ENCODE peak calls at places on chromosome 6, in ten cellular contexts. M is heart right ventricle; L is right cardiac atrium; B is RWPE2; E is ovary; V is left ventricle myocardium inferior; X is SJSA1; C is CD8-positive, alpha-beta T cell; K is psoas muscle; O is lower lobe of right lung. I is an unnamed sample. For H3K4me1 and H3K9me3, the result is how much of the 10 kb centered on the place peaks cover.

GRCh38 chr6:85670573-85670972 is 27.9 kb upstream of the SYNCRIP start:
- DNase-seq in M (no peak), L (no peak), B (no peak), E (no peak), V (no peak), X (no peak), C (no peak), K (no peak), O (no peak), I (peak)

GRCh38 chr6:25279748-25280616 is 808 bp downstream of the CARMIL1 start:
- DNase-seq in M (peak), L (peak), B (peak), E (peak), V (no peak), X (no peak), C (no peak), K (no peak), O (peak), I (peak)

GRCh38 chr6:119052985-119053384 is 25.5 kb downstream of the FAM184A start:
- DNase-seq in M (no peak), L (no peak), B (no peak), E (no peak), V (no peak), X (no peak), C (no peak), K (no peak), O (no peak), I (no peak)

GRCh38 chr6:105036371-105036770 is 79.5 kb downstream of the LIN28B start:
- DNase-seq in M (no peak), L (no peak), B (no peak), E (no peak), V (no peak), X (no peak), C (no peak), K (no peak), O (no peak), I (no peak)

GRCh38 chr6:103327079-103327478 is 1532.6 kb downstream of the HACE1 start:
- DNase-seq in M (no peak), L (peak), B (no peak), E (no peak), V (no peak), X (no peak), C (no peak), K (no peak), O (no peak), I (no peak)

GRCh38 chr6:99348220-99348822 is 1.2 kb downstream of the FAXC start:
- DNase-seq in M (no peak), L (no peak), B (no peak), E (no peak), V (no peak), X (peak), C (no peak), K (no peak), O (no peak), I (no peak)

GRCh38 chr6:27893836-27894807 is 18.1 kb downstream of the OR2B2 start:
- DNase-seq in M (peak), L (peak), B (peak), E (peak), V (peak), X (peak), C (peak), K (peak), O (peak), I (peak)

GRCh38 chr6:168616807-168617756 is 176.1 kb downstream of the SMOC2 start:
- DNase-seq in M (no peak), L (peak), B (no peak), E (peak), V (no peak), X (no peak), C (no peak), K (no peak), O (no peak), I (no peak)

GRCh38 chr6:39910164-39910563 is 24.1 kb downstream of the MOCS1 start:
- DNase-seq in M (no peak), L (no peak), B (no peak), E (no peak), V (no peak), X (no peak), C (no peak), K (no peak), O (no peak), I (no peak)

GRCh38 chr6:36625161-36625919 is 31.2 kb downstream of the SRSF3 start:
- DNase-seq in M (no peak), L (peak), B (no peak), E (peak), V (no peak), X (no peak), C (no peak), K (no peak), O (no peak), I (no peak)

GRCh38 chr6:133644548-133644947 is 244.4 kb upstream of the TCF21 start:
- DNase-seq in M (no peak), L (no peak), B (no peak), E (no peak), V (no peak), X (no peak), C (no peak), K (no peak), O (no peak), I (no peak)

GRCh38 chr6:115932481-115932880 is 128.2 kb downstream of the FRK start:
- DNase-seq in M (no peak), L (no peak), B (no peak), E (no peak), V (no peak), X (no peak), C (no peak), K (no peak), O (no peak), I (no peak)

GRCh38 chr6:68638225-68638900 is 3.3 kb downstream of the ADGRB3 start:
- DNase-seq in M (peak), L (peak), B (no peak), E (no peak), V (peak), X (no peak), C (no peak), K (no peak), O (no peak), I (peak)

GRCh38 chr6:35568967-35569606 is 56.4 kb upstream of the TULP1 start:
- DNase-seq in M (peak), L (peak), B (peak), E (no peak), V (peak), X (no peak), C (no peak), K (peak), O (peak), I (peak)

GRCh38 chr6:75334266-75335040 is 49.9 kb upstream of the TMEM30A start:
- DNase-seq in M (no peak), L (peak), B (no peak), E (no peak), V (no peak), X (peak), C (no peak), K (no peak), O (no peak), I (peak)

GRCh38 chr6:73525546-73526330 is 4.9 kb upstream of the EEF1A1 start:
- DNase-seq in M (no peak), L (no peak), B (no peak), E (no peak), V (no peak), X (peak), C (no peak), K (no peak), O (no peak), I (no peak)

GRCh38 chr6:148566664-148567350 is 180.0 kb upstream of the UST start:
- DNase-seq in M (no peak), L (no peak), B (no peak), E (no peak), V (no peak), X (no peak), C (no peak), K (no peak), O (no peak), I (no peak)

GRCh38 chr6:146357578-146358340 is 185.9 kb upstream of the RAB32 start:
- DNase-seq in M (no peak), L (no peak), B (peak), E (no peak), V (no peak), X (peak), C (no peak), K (no peak), O (no peak), I (no peak)

GRCh38 chr6:166955865-166956443 is 396 bp downstream of the RNASET2 start:
- DNase-seq in M (no peak), L (peak), B (no peak), E (no peak), V (no peak), X (peak), C (no peak), K (peak), O (no peak), I (no peak)

GRCh38 chr6:105981002-105981887 is 104.9 kb upstream of the PRDM1 start:
- DNase-seq in M (peak), L (peak), B (no peak), E (peak), V (peak), X (no peak), C (no peak), K (peak), O (no peak), I (peak)

GRCh38 chr6:33906413-33906812 is 102.6 kb upstream of the MLN start:
- DNase-seq in M (no peak), L (no peak), B (no peak), E (no peak), V (no peak), X (no peak), C (no peak), K (no peak), O (no peak), I (no peak)

GRCh38 chr6:14596410-14596809 is 478.8 kb downstream of the CD83 start:
- DNase-seq in M (no peak), L (peak), B (no peak), E (no peak), V (no peak), X (no peak), C (no peak), K (no peak), O (peak), I (no peak)

GRCh38 chr6:88220493-88220892 is 54.3 kb upstream of the CNR1 start:
- DNase-seq in M (no peak), L (no peak), B (no peak), E (no peak), V (no peak), X (no peak), C (no peak), K (no peak), O (no peak), I (peak)

GRCh38 chr6:134936927-134937326 is 13.0 kb downstream of the ALDH8A1 start:
- DNase-seq in M (no peak), L (no peak), B (no peak), E (no peak), V (no peak), X (peak), C (no peak), K (no peak), O (no peak), I (no peak)

GRCh38 chr6:155004576-155005345 is 9.6 kb downstream of the TIAM2 start:
- DNase-seq in M (no peak), L (no peak), B (no peak), E (no peak), V (no peak), X (no peak), C (no peak), K (no peak), O (no peak), I (no peak)

GRCh38 chr6:49556429-49556837 is 6.0 kb downstream of the C6orf141 start:
- DNase-seq in M (no peak), L (no peak), B (peak), E (no peak), V (no peak), X (no peak), C (no peak), K (no peak), O (no peak), I (peak)

GRCh38 chr6:132973556-132973993 is 159.2 kb downstream of the RPS12 start:
- DNase-seq in M (no peak), L (no peak), B (no peak), E (no peak), V (no peak), X (no peak), C (no peak), K (no peak), O (no peak), I (no peak)

GRCh38 chr6:43276180-43277082 is 21.6 kb upstream of the SLC22A7 start:
- DNase-seq in M (no peak), L (peak), B (no peak), E (no peak), V (no peak), X (no peak), C (no peak), K (no peak), O (no peak), I (peak)

GRCh38 chr6:49336514-49337131 is 126.4 kb downstream of the MMUT start:
- DNase-seq in M (no peak), L (no peak), B (no peak), E (no peak), V (no peak), X (no peak), C (no peak), K (no peak), O (no peak), I (peak)

GRCh38 chr6:48099713-48100675 is 11.0 kb downstream of the PTCHD4 start:
- DNase-seq in M (no peak), L (no peak), B (no peak), E (no peak), V (no peak), X (no peak), C (no peak), K (no peak), O (no peak), I (no peak)

GRCh38 chr6:135853227-135853626 is 1.7 kb downstream of the PDE7B start:
- DNase-seq in M (no peak), L (no peak), B (no peak), E (no peak), V (no peak), X (no peak), C (no peak), K (no peak), O (no peak), I (no peak)

GRCh38 chr6:98463038-98463437 is 371.3 kb upstream of the POU3F2 start:
- DNase-seq in M (no peak), L (no peak), B (no peak), E (no peak), V (no peak), X (no peak), C (no peak), K (no peak), O (no peak), I (no peak)

GRCh38 chr6:108359901-108360882 is 65.3 kb downstream of the AFG1L start:
- DNase-seq in M (no peak), L (no peak), B (no peak), E (no peak), V (no peak), X (no peak), C (no peak), K (no peak), O (no peak), I (peak)

GRCh38 chr6:109165392-109165964 is 70.2 kb downstream of the CEP57L1 start:
- DNase-seq in M (no peak), L (peak), B (no peak), E (no peak), V (no peak), X (no peak), C (no peak), K (peak), O (no peak), I (peak)

GRCh38 chr6:54768542-54768941 is 78.0 kb upstream of the FAM83B start:
- DNase-seq in M (no peak), L (no peak), B (no peak), E (no peak), V (no peak), X (no peak), C (no peak), K (no peak), O (no peak), I (no peak)

GRCh38 chr6:110408891-110409290 is 6.5 kb downstream of the DDO start:
- DNase-seq in M (no peak), L (no peak), B (no peak), E (no peak), V (no peak), X (no peak), C (no peak), K (no peak), O (no peak), I (no peak)

GRCh38 chr6:170112583-170112860 is 178.4 kb downstream of the DLL1 start:
- DNase-seq in M (no peak), L (no peak), B (no peak), E (no peak), V (no peak), X (no peak), C (no peak), K (no peak), O (no peak), I (no peak)

GRCh38 chr6:170111141-170111664 is 179.7 kb downstream of the DLL1 start:
- DNase-seq in M (no peak), L (no peak), B (no peak), E (peak), V (no peak), X (no peak), C (no peak), K (no peak), O (peak), I (no peak)

GRCh38 chr6:170110201-170111140 is 180.4 kb downstream of the DLL1 start:
- DNase-seq in M (no peak), L (peak), B (peak), E (peak), V (peak), X (no peak), C (no peak), K (peak), O (no peak), I (no peak)

GRCh38 chr6:170113141-170113540 is 177.7 kb downstream of the DLL1 start:
- DNase-seq in M (no peak), L (no peak), B (no peak), E (peak), V (no peak), X (no peak), C (no peak), K (no peak), O (no peak), I (no peak)

DNA sequence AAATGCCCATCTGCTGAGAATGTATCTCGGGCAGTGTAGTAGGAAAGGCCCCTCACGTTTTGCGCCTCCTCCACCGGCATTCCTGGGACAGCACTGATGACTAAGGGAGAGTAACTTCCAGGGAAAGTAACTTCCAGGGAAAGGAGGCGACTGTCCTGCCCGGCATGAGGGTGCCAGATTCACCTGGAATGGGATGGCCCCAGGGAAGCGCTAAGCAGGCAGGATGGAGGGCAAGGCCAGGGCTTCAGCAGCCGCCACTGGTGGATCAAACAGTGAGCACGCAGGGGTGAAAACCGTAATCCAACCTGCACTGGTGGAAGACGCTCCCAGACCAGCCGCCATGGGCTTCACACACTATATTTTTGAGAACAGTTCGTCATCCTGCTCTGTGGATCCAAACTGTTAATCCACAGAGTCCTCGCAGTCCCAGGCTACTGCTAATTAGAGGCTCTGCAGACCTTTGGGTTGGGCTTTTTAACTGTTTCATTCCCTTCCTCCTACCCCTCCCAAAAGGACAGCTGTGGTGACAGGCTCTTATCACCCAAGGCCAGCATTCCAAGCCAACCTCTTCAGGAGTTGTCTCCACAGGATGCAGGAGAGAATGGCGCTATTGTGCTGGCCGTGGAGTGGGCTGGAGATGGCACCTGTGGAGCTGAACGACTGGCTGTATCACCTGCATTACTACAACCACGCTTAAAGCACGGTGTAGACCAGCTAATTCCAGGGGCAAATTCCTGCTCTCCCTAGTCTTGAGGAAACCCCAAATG is 178.9 kb downstream of the DLL1 start:
- DNase-seq in M (no peak), L (no peak), B (no peak), E (peak), V (no peak), X (no peak), C (no peak), K (peak), O (peak), I (no peak)
- H3K4me1 ChIP-seq in M (under half), L (under half), B (under half), E (under half), V (under half), X (under half), C (under half), K (under half), O (under half), I (under half)

GRCh38 chr6:159996087-159996622 is 27.3 kb downstream of the IGF2R start:
- DNase-seq in M (no peak), L (no peak), B (no peak), E (no peak), V (no peak), X (no peak), C (no peak), K (no peak), O (no peak), I (no peak)
- H3K9me3 ChIP-seq in M (under half), L (under half), B (under half), E (under half), V (under half), X (under half), C (under half), K (under half), O (under half), I (under half)

GRCh38 chr6:113288409-113288808 is 568.7 kb upstream of the MARCKS start:
- DNase-seq in M (no peak), L (no peak), B (no peak), E (no peak), V (no peak), X (no peak), C (no peak), K (no peak), O (no peak), I (no peak)
- H3K4me1 ChIP-seq in M (under half), L (under half), B (under half), E (under half), V (under half), X (under half), C (under half), K (under half), O (under half), I (under half)

GRCh38 chr6:159317430-159317829 is 148.2 kb downstream of the FNDC1 start:
- DNase-seq in M (no peak), L (no peak), B (no peak), E (no peak), V (no peak), X (no peak), C (no peak), K (no peak), O (no peak), I (no peak)
- H3K9me3 ChIP-seq in M (under half), L (under half), B (under half), E (under half), V (under half), X (under half), C (under half), K (under half), O (under half), I (under half)

DNA sequence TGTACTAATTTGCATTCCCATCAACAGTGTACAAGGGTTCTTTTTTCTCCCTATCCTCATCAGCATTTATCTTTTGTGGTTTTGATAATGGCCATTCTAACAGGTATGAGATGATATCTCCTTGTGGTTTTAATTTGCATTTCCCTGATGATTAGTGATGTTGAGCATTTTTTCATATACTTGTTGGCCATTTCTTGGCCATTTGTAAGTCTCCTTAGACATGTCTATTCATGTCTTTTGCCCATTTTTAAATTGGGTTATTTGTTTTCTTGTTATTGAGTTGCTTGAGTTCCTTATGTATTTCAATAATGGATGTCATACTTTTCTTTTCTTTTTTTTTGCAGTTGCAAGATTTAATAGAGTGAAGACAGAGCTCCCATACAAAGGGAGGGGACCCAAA is 17.8 kb downstream of the FOXQ1 start:
- DNase-seq in M (no peak), L (no peak), B (no peak), E (no peak), V (no peak), X (no peak), C (no peak), K (no peak), O (no peak), I (no peak)
- H3K4me1 ChIP-seq in M (under half), L (under half), B (under half), E (under half), V (under half), X (under half), C (under half), K (under half), O (under half), I (under half)

DNA sequence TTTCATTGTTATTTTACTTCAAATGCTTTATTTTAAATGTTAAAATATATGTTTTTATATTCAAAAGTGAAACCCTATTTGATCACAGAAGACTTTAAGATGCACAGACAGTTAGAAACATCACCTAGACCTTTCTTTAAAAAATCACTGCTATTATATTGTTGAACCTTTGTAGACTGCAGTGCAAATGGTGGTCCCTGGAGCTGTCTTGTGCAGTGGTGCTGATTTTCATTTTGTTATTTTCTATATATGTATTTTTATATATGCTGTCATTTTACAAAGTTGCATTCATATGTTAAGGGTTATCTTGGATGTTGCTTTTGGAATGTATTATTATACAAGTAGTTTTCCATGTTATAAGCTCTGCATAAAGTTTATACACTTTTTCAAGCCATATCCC is 18.7 kb upstream of the HLA-B start:
- DNase-seq in M (no peak), L (no peak), B (no peak), E (no peak), V (no peak), X (no peak), C (no peak), K (no peak), O (no peak), I (no peak)
- H3K9me3 ChIP-seq in M (under half), L (under half), B (under half), E (under half), V (under half), X (under half), C (under half), K (under half), O (under half), I (under half)

GRCh38 chr6:111536888-111537287 is 53.9 kb upstream of the REV3L start:
- DNase-seq in M (no peak), L (no peak), B (no peak), E (no peak), V (no peak), X (peak), C (no peak), K (no peak), O (no peak), I (no peak)
- H3K4me1 ChIP-seq in M (under half), L (under half), B (under half), E (under half), V (half or more), X (under half), C (under half), K (under half), O (under half), I (under half)

GRCh38 chr6:81373414-81373813 is 379.1 kb downstream of the TENT5A start:
- DNase-seq in M (no peak), L (no peak), B (no peak), E (no peak), V (no peak), X (no peak), C (no peak), K (no peak), O (no peak), I (no peak)
- H3K9me3 ChIP-seq in M (under half), L (under half), B (under half), E (under half), V (under half), X (under half), C (under half), K (under half), O (under half), I (under half)